ENCODE peak calls at places on chromosomes 2 and 18, in eight cellular contexts. J is thoracic aorta, C is Panc1, O is ovary, Y is foreskin fibroblast, W is cardiac fibroblast, R is SK-N-SH, U is NT2/D1. X is an unnamed sample.

GRCh38 chr2:175004980-175005832 is at the start of gene CHN1:
- DNase-seq in J (peak; percentile 38), C (no peak), O (peak; percentile 83), Y (peak; percentile 92), W (peak; percentile 60), R (peak; percentile 95), U (peak; percentile 71), X (peak; percentile 87)

GRCh38 chr18:65235966-65236634 is 514.7 kb upstream of the CDH7 start:
- DNase-seq in J (no peak), C (no peak), O (peak; percentile 7), Y (peak; percentile 23), W (no peak), R (peak; percentile 7), U (no peak), X (no peak)

GRCh38 chr2:67399831-67400489 is 2.8 kb downstream of the ETAA1 start:
- DNase-seq in J (no peak), C (no peak), O (no peak), Y (peak; percentile 59), W (peak; percentile 58), R (no peak), U (no peak), X (no peak)

GRCh38 chr2:28134857-28135256 is 244.3 kb downstream of the BABAM2 start:
- DNase-seq in J (no peak), C (no peak), O (no peak), Y (no peak), W (no peak), R (no peak), U (no peak), X (no peak)

GRCh38 chr2:172613035-172613434 is 57.1 kb downstream of the PDK1 start:
- DNase-seq in J (no peak), C (no peak), O (no peak), Y (peak; percentile 75), W (peak; percentile 34), R (peak; percentile 32), U (no peak), X (peak; percentile 52)

GRCh38 chr2:212595036-212595654 is 56.5 kb upstream of the ERBB4 start:
- DNase-seq in J (no peak), C (peak; percentile 20), O (no peak), Y (peak; percentile 6), W (peak; percentile 4), R (no peak), U (no peak), X (no peak)

GRCh38 chr2:28360066-28360741 is 32.5 kb upstream of the FOSL2 start:
- DNase-seq in J (no peak), C (no peak), O (peak; percentile 37), Y (no peak), W (no peak), R (no peak), U (no peak), X (no peak)

GRCh38 chr18:6031004-6031403 is 135.7 kb upstream of the TMEM200C start:
- DNase-seq in J (no peak), C (no peak), O (no peak), Y (no peak), W (no peak), R (no peak), U (no peak), X (no peak)

GRCh38 chr2:98897746-98898145 is 38.3 kb downstream of the CRACDL start:
- DNase-seq in J (no peak), C (no peak), O (no peak), Y (no peak), W (no peak), R (no peak), U (no peak), X (no peak)

GRCh38 chr2:66866331-66867037 is 431.6 kb downstream of the MEIS1 start:
- DNase-seq in J (no peak), C (no peak), O (no peak), Y (peak; percentile 34), W (peak; percentile 28), R (no peak), U (no peak), X (no peak)

GRCh38 chr18:24138884-24139616 is at the start of gene CABYR:
- DNase-seq in J (peak; percentile 32), C (no peak), O (peak; percentile 78), Y (peak; percentile 96), W (peak; percentile 85), R (peak; percentile 88), U (peak; percentile 83), X (peak; percentile 89)

GRCh38 chr2:65913914-65914786 is 481.8 kb upstream of the SPRED2 start:
- DNase-seq in J (no peak), C (no peak), O (no peak), Y (no peak), W (no peak), R (no peak), U (no peak), X (peak; percentile 19)

GRCh38 chr18:76923485-76924085 is 101.2 kb downstream of the ZNF236 start:
- DNase-seq in J (no peak), C (peak; percentile 15), O (no peak), Y (peak; percentile 21), W (peak; percentile 21), R (peak; percentile 27), U (peak; percentile 11), X (peak; percentile 72)

GRCh38 chr18:55475916-55476315 is 112.1 kb downstream of the TCF4 start:
- DNase-seq in J (no peak), C (no peak), O (no peak), Y (no peak), W (no peak), R (no peak), U (no peak), X (no peak)

GRCh38 chr18:55479656-55480420 is 108.2 kb downstream of the TCF4 start:
- DNase-seq in J (no peak), C (no peak), O (no peak), Y (no peak), W (no peak), R (no peak), U (no peak), X (no peak)

GRCh38 chr18:55475467-55475866 is 112.5 kb downstream of the TCF4 start:
- DNase-seq in J (no peak), C (no peak), O (no peak), Y (no peak), W (no peak), R (no peak), U (no peak), X (no peak)

GRCh38 chr18:55477537-55478300 is 110.3 kb downstream of the TCF4 start:
- DNase-seq in J (no peak), C (no peak), O (peak; percentile 22), Y (peak; percentile 56), W (peak; percentile 72), R (no peak), U (no peak), X (no peak)

DNA sequence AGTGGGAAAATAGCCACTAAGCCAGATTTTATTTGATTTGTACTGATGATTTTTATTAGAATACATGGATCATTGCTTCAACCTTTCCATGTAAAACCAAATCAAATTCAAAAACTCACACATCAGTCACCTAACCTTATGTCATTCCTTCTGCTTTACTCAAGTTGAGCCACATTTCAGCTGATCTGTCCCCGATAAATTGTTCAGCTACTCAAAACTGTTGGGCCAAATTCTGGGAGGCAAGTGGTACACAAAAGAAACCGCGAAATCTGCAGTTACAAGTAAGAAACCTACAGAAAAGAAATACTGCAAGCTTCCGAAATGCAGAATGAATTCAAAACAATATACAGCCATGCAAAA is 109.7 kb downstream of the TCF4 start:
- DNase-seq in J (no peak), C (no peak), O (no peak), Y (no peak), W (peak; percentile 15), R (no peak), U (no peak), X (no peak)
- H3K4me3 ChIP-seq in J (peak overlapping the region; percentile 73), C (peak overlapping the region; percentile 37), O (peak overlapping the region; percentile 41), Y (peak overlapping the region; percentile 32), W (peak overlapping the region; percentile 60), R (peak overlapping the region; percentile 49), U (no peak overlapping the region), X (no peak overlapping the region)

GRCh38 chr2:160140001-160140400 is 60.1 kb downstream of the ITGB6 start:
- DNase-seq in J (no peak), C (no peak), O (no peak), Y (peak; percentile 43), W (no peak), R (no peak), U (no peak), X (no peak)

GRCh38 chr2:160138406-160138805 is 61.7 kb downstream of the ITGB6 start:
- DNase-seq in J (no peak), C (no peak), O (no peak), Y (no peak), W (no peak), R (no peak), U (no peak), X (no peak)

GRCh38 chr2:160139350-160139749 is 60.7 kb downstream of the ITGB6 start:
- DNase-seq in J (no peak), C (no peak), O (no peak), Y (no peak), W (no peak), R (no peak), U (no peak), X (no peak)

GRCh38 chr2:160140471-160140870 is 59.6 kb downstream of the ITGB6 start:
- DNase-seq in J (no peak), C (no peak), O (no peak), Y (peak; percentile 55), W (no peak), R (no peak), U (no peak), X (no peak)

GRCh38 chr2:160137457-160137856 is 62.6 kb downstream of the ITGB6 start:
- DNase-seq in J (no peak), C (no peak), O (no peak), Y (no peak), W (no peak), R (no peak), U (no peak), X (no peak)
- H3K4me3 ChIP-seq in J (no peak overlapping the region), C (no peak overlapping the region), O (no peak overlapping the region), Y (no peak overlapping the region), W (no peak overlapping the region), R (no peak overlapping the region), U (no peak overlapping the region), X (no peak overlapping the region)

GRCh38 chr2:161245237-161245505 is 63.1 kb upstream of the PSMD14 start:
- DNase-seq in J (no peak), C (no peak), O (no peak), Y (no peak), W (no peak), R (no peak), U (no peak), X (no peak)
- H3K4me3 ChIP-seq in J (peak overlapping the region; percentile 57), C (no peak overlapping the region), O (no peak overlapping the region), Y (no peak overlapping the region), W (no peak overlapping the region), R (no peak overlapping the region), U (peak overlapping the region; percentile 50), X (peak overlapping the region; percentile 37)

GRCh38 chr2:219219113-219219696 is 447 bp upstream of the ABCB6 start:
- DNase-seq in J (no peak), C (no peak), O (no peak), Y (no peak), W (no peak), R (no peak), U (no peak), X (peak; percentile 92)
- H3K4me3 ChIP-seq in J (peak overlapping the region; percentile 74), C (peak overlapping the region; percentile 59), O (peak overlapping the region; percentile 53), Y (peak overlapping the region; percentile 55), W (peak overlapping the region; percentile 64), R (peak overlapping the region; percentile 60), U (peak overlapping the region; percentile 70), X (peak overlapping the region; percentile 74)

X was measured in H7.